ENCODE peak calls at places on chromosome 11, in five cellular contexts. One of them, this sample, is unnamed.

GRCh38 chr11:62856333-62856910 is 17.0 kb upstream of the WDR74 start:
- DNase-seq in left lobe of liver: no peak
- DNase-seq in GM04504: no peak
- DNase-seq in AG10803: no peak
- DNase-seq in GM19239: no peak
- DNase-seq in this sample: no peak

GRCh38 chr11:131977854-131978253 is 607.4 kb downstream of the NTM start:
- DNase-seq in left lobe of liver: no peak
- DNase-seq in GM04504: no peak
- DNase-seq in AG10803: peak
- DNase-seq in GM19239: no peak
- DNase-seq in this sample: no peak

GRCh38 chr11:106391771-106392412 is 314.4 kb downstream of the AASDHPPT start:
- DNase-seq in left lobe of liver: no peak
- DNase-seq in GM04504: peak
- DNase-seq in AG10803: peak
- DNase-seq in GM19239: no peak
- DNase-seq in this sample: no peak

GRCh38 chr11:87722756-87723599 is 452.3 kb downstream of the RAB38 start:
- DNase-seq in left lobe of liver: no peak
- DNase-seq in GM04504: peak
- DNase-seq in AG10803: peak
- DNase-seq in GM19239: peak
- DNase-seq in this sample: peak

GRCh38 chr11:62061356-62062222 is 62.2 kb upstream of the INCENP start:
- DNase-seq in left lobe of liver: no peak
- DNase-seq in GM04504: no peak
- DNase-seq in AG10803: no peak
- DNase-seq in GM19239: no peak
- DNase-seq in this sample: no peak

GRCh38 chr11:47854667-47855066 is 6.5 kb upstream of the NUP160 start:
- DNase-seq in left lobe of liver: no peak
- DNase-seq in GM04504: no peak
- DNase-seq in AG10803: no peak
- DNase-seq in GM19239: no peak
- DNase-seq in this sample: no peak

GRCh38 chr11:117145393-117145761 is 1.3 kb downstream of the PAFAH1B2 start:
- DNase-seq in left lobe of liver: no peak
- DNase-seq in GM04504: no peak
- DNase-seq in AG10803: peak
- DNase-seq in GM19239: no peak
- DNase-seq in this sample: no peak

GRCh38 chr11:34826384-34826726 is 89.8 kb downstream of the APIP start:
- DNase-seq in left lobe of liver: no peak
- DNase-seq in GM04504: no peak
- DNase-seq in AG10803: no peak
- DNase-seq in GM19239: no peak
- DNase-seq in this sample: no peak

GRCh38 chr11:102112654-102112926 is 2.3 kb downstream of the YAP1 start:
- DNase-seq in left lobe of liver: no peak
- DNase-seq in GM04504: no peak
- DNase-seq in AG10803: no peak
- DNase-seq in GM19239: no peak
- DNase-seq in this sample: no peak

GRCh38 chr11:134938212-134938611 is 526.2 kb upstream of the B3GAT1 start:
- DNase-seq in left lobe of liver: no peak
- DNase-seq in GM04504: no peak
- DNase-seq in AG10803: no peak
- DNase-seq in GM19239: no peak
- DNase-seq in this sample: no peak

GRCh38 chr11:8757533-8757932 is 74.9 kb downstream of the RPL27A start:
- DNase-seq in left lobe of liver: no peak
- DNase-seq in GM04504: no peak
- DNase-seq in AG10803: no peak
- DNase-seq in GM19239: no peak
- DNase-seq in this sample: no peak

GRCh38 chr11:65589444-65590239 is 6.0 kb downstream of the KCNK7 start:
- DNase-seq in left lobe of liver: no peak
- DNase-seq in GM04504: no peak
- DNase-seq in AG10803: no peak
- DNase-seq in GM19239: no peak
- DNase-seq in this sample: no peak

GRCh38 chr11:128520206-128520885 is 67.0 kb downstream of the ETS1 start:
- DNase-seq in left lobe of liver: no peak
- DNase-seq in GM04504: no peak
- DNase-seq in AG10803: no peak
- DNase-seq in GM19239: no peak
- DNase-seq in this sample: no peak

GRCh38 chr11:13109616-13110015 is 100.5 kb downstream of the RASSF10 start:
- DNase-seq in left lobe of liver: no peak
- DNase-seq in GM04504: no peak
- DNase-seq in AG10803: no peak
- DNase-seq in GM19239: no peak
- DNase-seq in this sample: no peak

GRCh38 chr11:35944503-35945136 is 758 bp downstream of the LDLRAD3 start:
- DNase-seq in left lobe of liver: peak
- DNase-seq in GM04504: no peak
- DNase-seq in AG10803: peak
- DNase-seq in GM19239: no peak
- DNase-seq in this sample: no peak

GRCh38 chr11:114026355-114026754 is 33.2 kb upstream of the ZBTB16 start:
- DNase-seq in left lobe of liver: no peak
- DNase-seq in GM04504: no peak
- DNase-seq in AG10803: no peak
- DNase-seq in GM19239: no peak
- DNase-seq in this sample: no peak

GRCh38 chr11:61996933-61997332 is 29.5 kb upstream of the FTH1 start:
- DNase-seq in left lobe of liver: peak
- DNase-seq in GM04504: no peak
- DNase-seq in AG10803: no peak
- DNase-seq in GM19239: no peak
- DNase-seq in this sample: no peak

GRCh38 chr11:61567286-61568061 is 13.4 kb downstream of the SYT7 start:
- DNase-seq in left lobe of liver: peak
- DNase-seq in GM04504: no peak
- DNase-seq in AG10803: peak
- DNase-seq in GM19239: peak
- DNase-seq in this sample: peak

GRCh38 chr11:108307751-108308150 is 84.9 kb downstream of the ATM start:
- DNase-seq in left lobe of liver: no peak
- DNase-seq in GM04504: no peak
- DNase-seq in AG10803: no peak
- DNase-seq in GM19239: no peak
- DNase-seq in this sample: no peak

GRCh38 chr11:112999518-112999917 is 38.3 kb downstream of the NCAM1 start:
- DNase-seq in left lobe of liver: no peak
- DNase-seq in GM04504: no peak
- DNase-seq in AG10803: no peak
- DNase-seq in GM19239: no peak
- DNase-seq in this sample: no peak

GRCh38 chr11:112903310-112903709 is 57.9 kb upstream of the NCAM1 start:
- DNase-seq in left lobe of liver: no peak
- DNase-seq in GM04504: no peak
- DNase-seq in AG10803: no peak
- DNase-seq in GM19239: no peak
- DNase-seq in this sample: no peak

GRCh38 chr11:10612217-10612862 is 43.9 kb upstream of the LYVE1 start:
- DNase-seq in left lobe of liver: no peak
- DNase-seq in GM04504: no peak
- DNase-seq in AG10803: no peak
- DNase-seq in GM19239: no peak
- DNase-seq in this sample: no peak

GRCh38 chr11:92453055-92453454 is 228.4 kb downstream of the FAT3 start:
- DNase-seq in left lobe of liver: no peak
- DNase-seq in GM04504: no peak
- DNase-seq in AG10803: peak
- DNase-seq in GM19239: no peak
- DNase-seq in this sample: no peak

GRCh38 chr11:120324932-120325810 is at the start of gene TLCD5:
- DNase-seq in left lobe of liver: no peak
- DNase-seq in GM04504: no peak
- DNase-seq in AG10803: peak
- DNase-seq in GM19239: no peak
- DNase-seq in this sample: peak

GRCh38 chr11:86802601-86803051 is 2.3 kb downstream of the PRSS23 start:
- DNase-seq in left lobe of liver: no peak
- DNase-seq in GM04504: no peak
- DNase-seq in AG10803: peak
- DNase-seq in GM19239: no peak
- DNase-seq in this sample: no peak

GRCh38 chr11:8221025-8221723 is 42.5 kb downstream of the LMO1 start:
- DNase-seq in left lobe of liver: no peak
- DNase-seq in GM04504: no peak
- DNase-seq in AG10803: peak
- DNase-seq in GM19239: no peak
- DNase-seq in this sample: no peak

GRCh38 chr11:107733518-107733917 is 21.7 kb upstream of the SLN start:
- DNase-seq in left lobe of liver: no peak
- DNase-seq in GM04504: no peak
- DNase-seq in AG10803: peak
- DNase-seq in GM19239: no peak
- DNase-seq in this sample: no peak

GRCh38 chr11:11732116-11732515 is 109.7 kb upstream of the USP47 start:
- DNase-seq in left lobe of liver: no peak
- DNase-seq in GM04504: no peak
- DNase-seq in AG10803: no peak
- DNase-seq in GM19239: no peak
- DNase-seq in this sample: no peak

GRCh38 chr11:107370390-107370789 is 87.2 kb downstream of the CWF19L2 start:
- DNase-seq in left lobe of liver: no peak
- DNase-seq in GM04504: peak
- DNase-seq in AG10803: peak
- DNase-seq in GM19239: no peak
- DNase-seq in this sample: no peak

GRCh38 chr11:73164803-73165542 is 22.9 kb upstream of the FCHSD2 start:
- DNase-seq in left lobe of liver: no peak
- DNase-seq in GM04504: no peak
- DNase-seq in AG10803: no peak
- DNase-seq in GM19239: no peak
- DNase-seq in this sample: no peak

GRCh38 chr11:72012897-72013721 is 14.4 kb downstream of the IL18BP start:
- DNase-seq in left lobe of liver: peak
- DNase-seq in GM04504: no peak
- DNase-seq in AG10803: peak
- DNase-seq in GM19239: no peak
- DNase-seq in this sample: peak

GRCh38 chr11:7414729-7415536 is 70.4 kb upstream of the OLFML1 start:
- DNase-seq in left lobe of liver: no peak
- DNase-seq in GM04504: no peak
- DNase-seq in AG10803: no peak
- DNase-seq in GM19239: no peak
- DNase-seq in this sample: no peak